ENCODE peak calls at places on chromosomes 6 and 20, in eight cellular contexts. One of them, this sample, is unnamed.

GRCh38 chr6:110813813-110814487 is 1.3 kb downstream of the CDK19 start:
- DNase-seq in HL-60: peak
- DNase-seq in stomach: no peak
- DNase-seq in AG09309: no peak
- DNase-seq in epithelial cell of esophagus: peak
- DNase-seq in gastrocnemius medialis: no peak
- DNase-seq in fibroblast of the aortic adventitia: peak
- DNase-seq in upper lobe of right lung: no peak
- DNase-seq in this sample: peak

GRCh38 chr6:33428891-33429744 is 9.3 kb downstream of the SYNGAP1 start:
- DNase-seq in AG09309: no peak
- DNase-seq in HL-60: no peak
- DNase-seq in upper lobe of right lung: no peak
- DNase-seq in fibroblast of the aortic adventitia: no peak
- DNase-seq in stomach: no peak
- DNase-seq in gastrocnemius medialis: no peak
- DNase-seq in epithelial cell of esophagus: no peak
- DNase-seq in this sample: no peak

GRCh38 chr6:155882527-155883333 is 427.1 kb upstream of the NOX3 start:
- DNase-seq in epithelial cell of esophagus: no peak
- DNase-seq in upper lobe of right lung: no peak
- DNase-seq in AG09309: no peak
- DNase-seq in HL-60: no peak
- DNase-seq in fibroblast of the aortic adventitia: no peak
- DNase-seq in gastrocnemius medialis: no peak
- DNase-seq in stomach: no peak
- DNase-seq in this sample: peak

GRCh38 chr20:6008254-6008653 is 45.6 kb downstream of the LRRN4 start:
- DNase-seq in epithelial cell of esophagus: peak
- DNase-seq in AG09309: peak
- DNase-seq in fibroblast of the aortic adventitia: peak
- DNase-seq in stomach: peak
- DNase-seq in upper lobe of right lung: no peak
- DNase-seq in gastrocnemius medialis: peak
- DNase-seq in HL-60: peak
- DNase-seq in this sample: peak

GRCh38 chr6:148514091-148514850 is 171.6 kb downstream of the SASH1 start:
- DNase-seq in AG09309: no peak
- DNase-seq in upper lobe of right lung: no peak
- DNase-seq in fibroblast of the aortic adventitia: peak
- DNase-seq in epithelial cell of esophagus: no peak
- DNase-seq in HL-60: no peak
- DNase-seq in gastrocnemius medialis: no peak
- DNase-seq in stomach: no peak
- DNase-seq in this sample: peak

GRCh38 chr6:44051516-44051915 is 75.7 kb downstream of the MRPL14 start:
- DNase-seq in AG09309: no peak
- DNase-seq in gastrocnemius medialis: no peak
- DNase-seq in fibroblast of the aortic adventitia: peak
- DNase-seq in stomach: no peak
- DNase-seq in upper lobe of right lung: no peak
- DNase-seq in HL-60: no peak
- DNase-seq in epithelial cell of esophagus: peak
- DNase-seq in this sample: peak

GRCh38 chr6:53410508-53411258 is 61.9 kb upstream of the ELOVL5 start:
- DNase-seq in HL-60: peak
- DNase-seq in gastrocnemius medialis: no peak
- DNase-seq in epithelial cell of esophagus: peak
- DNase-seq in AG09309: no peak
- DNase-seq in fibroblast of the aortic adventitia: peak
- DNase-seq in stomach: peak
- DNase-seq in upper lobe of right lung: peak
- DNase-seq in this sample: peak

GRCh38 chr20:17969884-17970409 is 1.1 kb downstream of the MGME1 start:
- DNase-seq in AG09309: no peak
- DNase-seq in stomach: no peak
- DNase-seq in upper lobe of right lung: no peak
- DNase-seq in HL-60: peak
- DNase-seq in fibroblast of the aortic adventitia: no peak
- DNase-seq in epithelial cell of esophagus: peak
- DNase-seq in gastrocnemius medialis: no peak
- DNase-seq in this sample: peak

GRCh38 chr6:4264076-4264475 is 128.7 kb upstream of the ECI2 start:
- DNase-seq in stomach: no peak
- DNase-seq in gastrocnemius medialis: no peak
- DNase-seq in upper lobe of right lung: no peak
- DNase-seq in HL-60: no peak
- DNase-seq in AG09309: no peak
- DNase-seq in fibroblast of the aortic adventitia: no peak
- DNase-seq in epithelial cell of esophagus: peak
- DNase-seq in this sample: no peak

GRCh38 chr6:136706431-136706830 is 85.8 kb downstream of the MAP3K5 start:
- DNase-seq in fibroblast of the aortic adventitia: no peak
- DNase-seq in gastrocnemius medialis: no peak
- DNase-seq in HL-60: no peak
- DNase-seq in AG09309: no peak
- DNase-seq in stomach: no peak
- DNase-seq in upper lobe of right lung: no peak
- DNase-seq in epithelial cell of esophagus: no peak
- DNase-seq in this sample: no peak

GRCh38 chr6:33694401-33694931 is 17.0 kb downstream of the UQCC2 start:
- DNase-seq in fibroblast of the aortic adventitia: peak
- DNase-seq in stomach: no peak
- DNase-seq in upper lobe of right lung: no peak
- DNase-seq in AG09309: no peak
- DNase-seq in HL-60: no peak
- DNase-seq in gastrocnemius medialis: no peak
- DNase-seq in epithelial cell of esophagus: peak
- DNase-seq in this sample: peak

GRCh38 chr6:118748311-118749062 is 97.1 kb upstream of the CEP85L start:
- DNase-seq in fibroblast of the aortic adventitia: peak
- DNase-seq in gastrocnemius medialis: peak
- DNase-seq in HL-60: no peak
- DNase-seq in AG09309: no peak
- DNase-seq in upper lobe of right lung: peak
- DNase-seq in epithelial cell of esophagus: peak
- DNase-seq in stomach: no peak
- DNase-seq in this sample: peak

GRCh38 chr6:43744490-43744889 is 25.5 kb upstream of the VEGFA start:
- DNase-seq in stomach: no peak
- DNase-seq in HL-60: no peak
- DNase-seq in fibroblast of the aortic adventitia: no peak
- DNase-seq in AG09309: no peak
- DNase-seq in gastrocnemius medialis: no peak
- DNase-seq in upper lobe of right lung: peak
- DNase-seq in epithelial cell of esophagus: no peak
- DNase-seq in this sample: no peak

GRCh38 chr6:137903933-137904821 is 37.1 kb downstream of the TNFAIP3 start:
- DNase-seq in epithelial cell of esophagus: peak
- DNase-seq in fibroblast of the aortic adventitia: peak
- DNase-seq in stomach: no peak
- DNase-seq in upper lobe of right lung: no peak
- DNase-seq in gastrocnemius medialis: no peak
- DNase-seq in HL-60: peak
- DNase-seq in AG09309: peak
- DNase-seq in this sample: peak

GRCh38 chr6:43911625-43912577 is 141.9 kb downstream of the VEGFA start:
- DNase-seq in AG09309: no peak
- DNase-seq in gastrocnemius medialis: no peak
- DNase-seq in fibroblast of the aortic adventitia: no peak
- DNase-seq in epithelial cell of esophagus: no peak
- DNase-seq in stomach: peak
- DNase-seq in HL-60: no peak
- DNase-seq in upper lobe of right lung: no peak
- DNase-seq in this sample: no peak

GRCh38 chr6:118495639-118496296 is 52.3 kb upstream of the PLN start:
- DNase-seq in fibroblast of the aortic adventitia: no peak
- DNase-seq in HL-60: no peak
- DNase-seq in AG09309: no peak
- DNase-seq in epithelial cell of esophagus: peak
- DNase-seq in upper lobe of right lung: no peak
- DNase-seq in stomach: no peak
- DNase-seq in gastrocnemius medialis: no peak
- DNase-seq in this sample: peak

GRCh38 chr6:4707011-4707410 is 69.2 kb upstream of the CDYL start:
- DNase-seq in gastrocnemius medialis: no peak
- DNase-seq in epithelial cell of esophagus: peak
- DNase-seq in upper lobe of right lung: no peak
- DNase-seq in AG09309: no peak
- DNase-seq in HL-60: no peak
- DNase-seq in stomach: no peak
- DNase-seq in fibroblast of the aortic adventitia: no peak
- DNase-seq in this sample: peak

GRCh38 chr20:2174067-2174466 is 72.4 kb downstream of the STK35 start:
- DNase-seq in stomach: no peak
- DNase-seq in HL-60: no peak
- DNase-seq in AG09309: no peak
- DNase-seq in epithelial cell of esophagus: no peak
- DNase-seq in fibroblast of the aortic adventitia: no peak
- DNase-seq in upper lobe of right lung: no peak
- DNase-seq in gastrocnemius medialis: no peak
- DNase-seq in this sample: no peak

GRCh38 chr6:132961122-132961521 is 146.8 kb downstream of the RPS12 start:
- DNase-seq in fibroblast of the aortic adventitia: peak
- DNase-seq in upper lobe of right lung: no peak
- DNase-seq in stomach: no peak
- DNase-seq in gastrocnemius medialis: no peak
- DNase-seq in AG09309: peak
- DNase-seq in epithelial cell of esophagus: peak
- DNase-seq in HL-60: no peak
- DNase-seq in this sample: peak

GRCh38 chr20:58102252-58102651 is 126.2 kb downstream of the ANKRD60 start:
- DNase-seq in upper lobe of right lung: no peak
- DNase-seq in fibroblast of the aortic adventitia: no peak
- DNase-seq in epithelial cell of esophagus: peak
- DNase-seq in AG09309: no peak
- DNase-seq in HL-60: no peak
- DNase-seq in stomach: no peak
- DNase-seq in gastrocnemius medialis: no peak
- DNase-seq in this sample: no peak

GRCh38 chr20:48047453-48047852 is 262.2 kb upstream of the SULF2 start:
- DNase-seq in stomach: no peak
- DNase-seq in gastrocnemius medialis: no peak
- DNase-seq in upper lobe of right lung: no peak
- DNase-seq in AG09309: no peak
- DNase-seq in epithelial cell of esophagus: peak
- DNase-seq in HL-60: no peak
- DNase-seq in fibroblast of the aortic adventitia: no peak
- DNase-seq in this sample: no peak

GRCh38 chr6:125114248-125114858 is 39.2 kb upstream of the TPD52L1 start:
- DNase-seq in stomach: peak
- DNase-seq in AG09309: no peak
- DNase-seq in epithelial cell of esophagus: peak
- DNase-seq in HL-60: peak
- DNase-seq in fibroblast of the aortic adventitia: peak
- DNase-seq in gastrocnemius medialis: no peak
- DNase-seq in upper lobe of right lung: no peak
- DNase-seq in this sample: peak

GRCh38 chr20:32977281-32978008 is 26.8 kb downstream of the SUN5 start:
- DNase-seq in fibroblast of the aortic adventitia: no peak
- DNase-seq in epithelial cell of esophagus: no peak
- DNase-seq in AG09309: no peak
- DNase-seq in upper lobe of right lung: peak
- DNase-seq in HL-60: no peak
- DNase-seq in stomach: no peak
- DNase-seq in gastrocnemius medialis: no peak
- DNase-seq in this sample: no peak

GRCh38 chr6:89978749-89979145 is 84.5 kb downstream of the GJA10 start:
- DNase-seq in gastrocnemius medialis: no peak
- DNase-seq in fibroblast of the aortic adventitia: no peak
- DNase-seq in upper lobe of right lung: no peak
- DNase-seq in HL-60: no peak
- DNase-seq in epithelial cell of esophagus: no peak
- DNase-seq in AG09309: no peak
- DNase-seq in stomach: no peak
- DNase-seq in this sample: no peak
- H3K4me3 ChIP-seq in gastrocnemius medialis: no peak
- H3K4me3 ChIP-seq in fibroblast of the aortic adventitia: no peak
- H3K4me3 ChIP-seq in upper lobe of right lung: no peak
- H3K4me3 ChIP-seq in HL-60: no peak
- H3K4me3 ChIP-seq in epithelial cell of esophagus: no peak
- H3K4me3 ChIP-seq in AG09309: no peak
- H3K4me3 ChIP-seq in stomach: no peak
- H3K4me3 ChIP-seq in this sample: no peak

GRCh38 chr6:103273048-103273447 is 1586.7 kb downstream of the HACE1 start:
- DNase-seq in HL-60: no peak
- DNase-seq in upper lobe of right lung: no peak
- DNase-seq in epithelial cell of esophagus: peak
- DNase-seq in stomach: no peak
- DNase-seq in AG09309: no peak
- DNase-seq in fibroblast of the aortic adventitia: no peak
- DNase-seq in gastrocnemius medialis: no peak
- DNase-seq in this sample: no peak
- TF ChIP-seq CTCF in HL-60: no peak
- TF ChIP-seq CTCF in upper lobe of right lung: peak
- TF ChIP-seq CTCF in epithelial cell of esophagus: peak
- TF ChIP-seq CTCF in stomach: no peak
- TF ChIP-seq CTCF in AG09309: no peak
- TF ChIP-seq CTCF in fibroblast of the aortic adventitia: no peak
- TF ChIP-seq CTCF in gastrocnemius medialis: no peak
- TF ChIP-seq CTCF in this sample: no peak

DNA sequence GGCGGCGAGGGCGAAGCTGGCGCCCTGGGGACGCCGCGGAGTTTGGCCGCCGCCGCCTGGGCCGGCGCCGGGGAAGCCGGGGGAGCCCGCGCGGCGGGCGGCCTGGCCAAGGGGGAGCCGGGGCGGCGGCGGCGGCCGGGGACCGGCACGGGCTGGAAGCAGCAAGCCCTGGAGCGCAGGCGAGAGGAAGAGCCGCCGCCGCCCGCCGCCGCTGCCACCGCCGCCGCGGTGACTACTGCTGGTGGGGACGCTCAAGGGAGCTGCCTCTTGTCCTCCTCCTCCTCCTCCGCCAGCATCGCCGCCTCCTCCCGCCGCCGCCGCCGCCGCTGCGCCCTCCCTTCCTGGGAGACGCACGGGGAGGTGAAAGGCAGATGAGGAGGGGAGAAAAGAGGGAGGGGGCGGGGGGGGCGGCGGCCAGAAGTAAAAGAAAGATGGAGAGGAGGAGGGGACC is 975 bp downstream of the PDE10A start:
- DNase-seq in upper lobe of right lung: no peak
- DNase-seq in stomach: no peak
- DNase-seq in gastrocnemius medialis: no peak
- DNase-seq in HL-60: no peak
- DNase-seq in epithelial cell of esophagus: peak
- DNase-seq in fibroblast of the aortic adventitia: peak
- DNase-seq in AG09309: no peak
- DNase-seq in this sample: no peak
- H3K4me3 ChIP-seq in upper lobe of right lung: peak
- H3K4me3 ChIP-seq in stomach: peak
- H3K4me3 ChIP-seq in gastrocnemius medialis: peak
- H3K4me3 ChIP-seq in HL-60: no peak
- H3K4me3 ChIP-seq in epithelial cell of esophagus: no peak
- H3K4me3 ChIP-seq in fibroblast of the aortic adventitia: peak
- H3K4me3 ChIP-seq in AG09309: peak
- H3K4me3 ChIP-seq in this sample: no peak

DNA sequence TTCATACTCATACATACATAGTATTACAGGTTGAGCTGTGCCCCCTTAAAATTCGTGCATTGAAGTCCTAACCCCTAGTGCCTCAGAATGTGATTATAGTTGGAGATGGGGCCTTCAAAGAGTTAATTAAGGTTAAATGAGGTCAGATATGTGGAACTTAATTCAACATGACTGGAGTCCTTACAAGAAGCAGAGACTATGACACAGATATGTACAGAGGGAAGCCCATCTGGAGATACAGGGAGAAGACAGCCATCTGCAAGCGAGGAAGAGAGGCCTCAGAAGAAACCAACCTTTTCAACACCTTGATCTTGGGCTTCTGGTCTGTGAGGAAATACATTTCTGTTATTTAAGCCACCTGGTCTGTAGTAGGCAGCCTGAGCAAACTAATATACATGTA is 536.1 kb upstream of the AGPAT4 start:
- DNase-seq in gastrocnemius medialis: no peak
- DNase-seq in epithelial cell of esophagus: no peak
- DNase-seq in stomach: no peak
- DNase-seq in fibroblast of the aortic adventitia: no peak
- DNase-seq in AG09309: no peak
- DNase-seq in HL-60: no peak
- DNase-seq in upper lobe of right lung: no peak
- DNase-seq in this sample: no peak
- TF ChIP-seq CTCF in gastrocnemius medialis: no peak
- TF ChIP-seq CTCF in epithelial cell of esophagus: no peak
- TF ChIP-seq CTCF in stomach: no peak
- TF ChIP-seq CTCF in fibroblast of the aortic adventitia: no peak
- TF ChIP-seq CTCF in AG09309: no peak
- TF ChIP-seq CTCF in HL-60: no peak
- TF ChIP-seq CTCF in upper lobe of right lung: no peak
- TF ChIP-seq CTCF in this sample: no peak